ENCODE peak calls at places on chromosomes 7 and 10, in nine cellular contexts. One of them, this sample, is unnamed.

GRCh38 chr10:64760371-64760770 is 1239.2 kb downstream of the REEP3 start:
- DNase-seq in body of pancreas: no peak
- DNase-seq in caudate nucleus: no peak
- DNase-seq in NAMALWA: no peak
- DNase-seq in Caki2: no peak
- DNase-seq in A172: no peak
- DNase-seq in anterior cingulate cortex: no peak
- DNase-seq in spleen: no peak
- DNase-seq in activated T-cell treated with anti-CD3 and anti-CD28 coated beads, Interleukin-2, amount 50 U/mL, for 4 hours: no peak
- DNase-seq in this sample: no peak

GRCh38 chr7:155009570-155010157 is 6.7 kb upstream of the PAXIP1 start:
- DNase-seq in body of pancreas: peak
- DNase-seq in caudate nucleus: no peak
- DNase-seq in NAMALWA: peak
- DNase-seq in Caki2: no peak
- DNase-seq in A172: no peak
- DNase-seq in anterior cingulate cortex: no peak
- DNase-seq in spleen: no peak
- DNase-seq in activated T-cell treated with anti-CD3 and anti-CD28 coated beads, Interleukin-2, amount 50 U/mL, for 4 hours: no peak
- DNase-seq in this sample: no peak

GRCh38 chr7:131327049-131327625 is 539 bp upstream of the MKLN1 start:
- DNase-seq in body of pancreas: no peak
- DNase-seq in caudate nucleus: peak
- DNase-seq in NAMALWA: no peak
- DNase-seq in Caki2: peak
- DNase-seq in A172: peak
- DNase-seq in anterior cingulate cortex: peak
- DNase-seq in spleen: no peak
- DNase-seq in activated T-cell treated with anti-CD3 and anti-CD28 coated beads, Interleukin-2, amount 50 U/mL, for 4 hours: no peak
- DNase-seq in this sample: peak

GRCh38 chr10:30059209-30060107 is at the start of gene JCAD:
- DNase-seq in body of pancreas: peak
- DNase-seq in caudate nucleus: peak
- DNase-seq in NAMALWA: no peak
- DNase-seq in Caki2: peak
- DNase-seq in A172: no peak
- DNase-seq in anterior cingulate cortex: no peak
- DNase-seq in spleen: peak
- DNase-seq in activated T-cell treated with anti-CD3 and anti-CD28 coated beads, Interleukin-2, amount 50 U/mL, for 4 hours: peak
- DNase-seq in this sample: no peak

GRCh38 chr7:907158-907980 is 31.0 kb downstream of the GET4 start:
- DNase-seq in body of pancreas: no peak
- DNase-seq in caudate nucleus: no peak
- DNase-seq in NAMALWA: peak
- DNase-seq in Caki2: no peak
- DNase-seq in A172: no peak
- DNase-seq in anterior cingulate cortex: no peak
- DNase-seq in spleen: no peak
- DNase-seq in activated T-cell treated with anti-CD3 and anti-CD28 coated beads, Interleukin-2, amount 50 U/mL, for 4 hours: no peak
- DNase-seq in this sample: no peak

GRCh38 chr7:64515781-64516180 is 47.1 kb downstream of the ZNF680 start:
- DNase-seq in body of pancreas: no peak
- DNase-seq in caudate nucleus: no peak
- DNase-seq in NAMALWA: no peak
- DNase-seq in Caki2: no peak
- DNase-seq in A172: no peak
- DNase-seq in anterior cingulate cortex: no peak
- DNase-seq in spleen: no peak
- DNase-seq in activated T-cell treated with anti-CD3 and anti-CD28 coated beads, Interleukin-2, amount 50 U/mL, for 4 hours: no peak
- DNase-seq in this sample: no peak

GRCh38 chr7:14521183-14521582 is 381.4 kb downstream of the DGKB start:
- DNase-seq in body of pancreas: no peak
- DNase-seq in caudate nucleus: no peak
- DNase-seq in NAMALWA: no peak
- DNase-seq in Caki2: peak
- DNase-seq in A172: peak
- DNase-seq in anterior cingulate cortex: no peak
- DNase-seq in spleen: no peak
- DNase-seq in activated T-cell treated with anti-CD3 and anti-CD28 coated beads, Interleukin-2, amount 50 U/mL, for 4 hours: no peak
- DNase-seq in this sample: no peak

GRCh38 chr10:1163204-1163660 is 107.0 kb downstream of the WDR37 start:
- DNase-seq in body of pancreas: no peak
- DNase-seq in caudate nucleus: no peak
- DNase-seq in NAMALWA: no peak
- DNase-seq in Caki2: no peak
- DNase-seq in A172: no peak
- DNase-seq in anterior cingulate cortex: no peak
- DNase-seq in spleen: peak
- DNase-seq in activated T-cell treated with anti-CD3 and anti-CD28 coated beads, Interleukin-2, amount 50 U/mL, for 4 hours: no peak
- DNase-seq in this sample: no peak

GRCh38 chr7:146291900-146292299 is 175.3 kb downstream of the CNTNAP2 start:
- DNase-seq in body of pancreas: no peak
- DNase-seq in caudate nucleus: no peak
- DNase-seq in NAMALWA: no peak
- DNase-seq in Caki2: no peak
- DNase-seq in A172: no peak
- DNase-seq in anterior cingulate cortex: no peak
- DNase-seq in spleen: no peak
- DNase-seq in activated T-cell treated with anti-CD3 and anti-CD28 coated beads, Interleukin-2, amount 50 U/mL, for 4 hours: no peak
- DNase-seq in this sample: no peak

GRCh38 chr10:109883859-109884771 is 39.2 kb downstream of the XPNPEP1 start:
- DNase-seq in body of pancreas: peak
- DNase-seq in caudate nucleus: peak
- DNase-seq in NAMALWA: peak
- DNase-seq in Caki2: peak
- DNase-seq in A172: peak
- DNase-seq in anterior cingulate cortex: peak
- DNase-seq in spleen: peak
- DNase-seq in activated T-cell treated with anti-CD3 and anti-CD28 coated beads, Interleukin-2, amount 50 U/mL, for 4 hours: peak
- DNase-seq in this sample: peak

GRCh38 chr7:91079491-91079890 is 184.7 kb upstream of the FZD1 start:
- DNase-seq in body of pancreas: no peak
- DNase-seq in caudate nucleus: no peak
- DNase-seq in NAMALWA: no peak
- DNase-seq in Caki2: no peak
- DNase-seq in A172: no peak
- DNase-seq in anterior cingulate cortex: no peak
- DNase-seq in spleen: no peak
- DNase-seq in activated T-cell treated with anti-CD3 and anti-CD28 coated beads, Interleukin-2, amount 50 U/mL, for 4 hours: no peak
- DNase-seq in this sample: no peak

GRCh38 chr10:68784476-68784875 is 42.9 kb upstream of the STOX1 start:
- DNase-seq in body of pancreas: no peak
- DNase-seq in caudate nucleus: no peak
- DNase-seq in NAMALWA: no peak
- DNase-seq in Caki2: no peak
- DNase-seq in A172: peak
- DNase-seq in anterior cingulate cortex: no peak
- DNase-seq in spleen: no peak
- DNase-seq in activated T-cell treated with anti-CD3 and anti-CD28 coated beads, Interleukin-2, amount 50 U/mL, for 4 hours: no peak
- DNase-seq in this sample: no peak

GRCh38 chr10:3825862-3826351 is 40.9 kb upstream of the KLF6 start:
- DNase-seq in body of pancreas: no peak
- DNase-seq in caudate nucleus: no peak
- DNase-seq in NAMALWA: no peak
- DNase-seq in Caki2: no peak
- DNase-seq in A172: no peak
- DNase-seq in anterior cingulate cortex: no peak
- DNase-seq in spleen: no peak
- DNase-seq in activated T-cell treated with anti-CD3 and anti-CD28 coated beads, Interleukin-2, amount 50 U/mL, for 4 hours: no peak
- DNase-seq in this sample: no peak

GRCh38 chr10:107085661-107086525 is 78.6 kb downstream of the SORCS1 start:
- DNase-seq in body of pancreas: no peak
- DNase-seq in caudate nucleus: no peak
- DNase-seq in NAMALWA: no peak
- DNase-seq in Caki2: no peak
- DNase-seq in A172: no peak
- DNase-seq in anterior cingulate cortex: no peak
- DNase-seq in spleen: no peak
- DNase-seq in activated T-cell treated with anti-CD3 and anti-CD28 coated beads, Interleukin-2, amount 50 U/mL, for 4 hours: no peak
- DNase-seq in this sample: no peak

GRCh38 chr10:4947635-4948596 is 15.3 kb upstream of the AKR1C1 start:
- DNase-seq in body of pancreas: peak
- DNase-seq in caudate nucleus: no peak
- DNase-seq in NAMALWA: no peak
- DNase-seq in Caki2: peak
- DNase-seq in A172: peak
- DNase-seq in anterior cingulate cortex: no peak
- DNase-seq in spleen: no peak
- DNase-seq in activated T-cell treated with anti-CD3 and anti-CD28 coated beads, Interleukin-2, amount 50 U/mL, for 4 hours: no peak
- DNase-seq in this sample: no peak

GRCh38 chr10:17229016-17229716 is 1.1 kb downstream of the VIM start:
- DNase-seq in body of pancreas: peak
- DNase-seq in caudate nucleus: peak
- DNase-seq in NAMALWA: no peak
- DNase-seq in Caki2: peak
- DNase-seq in A172: peak
- DNase-seq in anterior cingulate cortex: no peak
- DNase-seq in spleen: peak
- DNase-seq in activated T-cell treated with anti-CD3 and anti-CD28 coated beads, Interleukin-2, amount 50 U/mL, for 4 hours: peak
- DNase-seq in this sample: no peak

GRCh38 chr10:99435986-99436633 is 5.7 kb upstream of the GOT1 start:
- DNase-seq in body of pancreas: no peak
- DNase-seq in caudate nucleus: no peak
- DNase-seq in NAMALWA: peak
- DNase-seq in Caki2: peak
- DNase-seq in A172: peak
- DNase-seq in anterior cingulate cortex: no peak
- DNase-seq in spleen: no peak
- DNase-seq in activated T-cell treated with anti-CD3 and anti-CD28 coated beads, Interleukin-2, amount 50 U/mL, for 4 hours: no peak
- DNase-seq in this sample: peak

GRCh38 chr10:62027841-62028501 is 126.5 kb downstream of the ARID5B start:
- DNase-seq in body of pancreas: no peak
- DNase-seq in caudate nucleus: no peak
- DNase-seq in NAMALWA: no peak
- DNase-seq in Caki2: no peak
- DNase-seq in A172: no peak
- DNase-seq in anterior cingulate cortex: no peak
- DNase-seq in spleen: no peak
- DNase-seq in activated T-cell treated with anti-CD3 and anti-CD28 coated beads, Interleukin-2, amount 50 U/mL, for 4 hours: no peak
- DNase-seq in this sample: no peak

GRCh38 chr10:127407551-127407950 is 141.6 kb upstream of the NPS start:
- DNase-seq in body of pancreas: no peak
- DNase-seq in caudate nucleus: no peak
- DNase-seq in NAMALWA: no peak
- DNase-seq in Caki2: no peak
- DNase-seq in A172: no peak
- DNase-seq in anterior cingulate cortex: no peak
- DNase-seq in spleen: peak
- DNase-seq in activated T-cell treated with anti-CD3 and anti-CD28 coated beads, Interleukin-2, amount 50 U/mL, for 4 hours: no peak
- DNase-seq in this sample: no peak

GRCh38 chr7:150665882-150666281 is 19.6 kb upstream of the GIMAP2 start:
- DNase-seq in body of pancreas: no peak
- DNase-seq in caudate nucleus: no peak
- DNase-seq in NAMALWA: no peak
- DNase-seq in Caki2: no peak
- DNase-seq in A172: no peak
- DNase-seq in anterior cingulate cortex: no peak
- DNase-seq in spleen: no peak
- DNase-seq in activated T-cell treated with anti-CD3 and anti-CD28 coated beads, Interleukin-2, amount 50 U/mL, for 4 hours: no peak
- DNase-seq in this sample: no peak

GRCh38 chr10:59362184-59362966 is at the start of gene FAM13C:
- DNase-seq in body of pancreas: peak
- DNase-seq in caudate nucleus: peak
- DNase-seq in NAMALWA: no peak
- DNase-seq in Caki2: peak
- DNase-seq in A172: peak
- DNase-seq in anterior cingulate cortex: peak
- DNase-seq in spleen: peak
- DNase-seq in activated T-cell treated with anti-CD3 and anti-CD28 coated beads, Interleukin-2, amount 50 U/mL, for 4 hours: no peak
- DNase-seq in this sample: no peak

GRCh38 chr7:74008687-74009086 is 19.3 kb upstream of the ELN start:
- DNase-seq in body of pancreas: no peak
- DNase-seq in caudate nucleus: no peak
- DNase-seq in NAMALWA: no peak
- DNase-seq in Caki2: no peak
- DNase-seq in A172: no peak
- DNase-seq in anterior cingulate cortex: no peak
- DNase-seq in spleen: no peak
- DNase-seq in activated T-cell treated with anti-CD3 and anti-CD28 coated beads, Interleukin-2, amount 50 U/mL, for 4 hours: no peak
- DNase-seq in this sample: no peak

GRCh38 chr10:29860159-29860558 is 199.2 kb downstream of the JCAD start:
- DNase-seq in body of pancreas: no peak
- DNase-seq in caudate nucleus: no peak
- DNase-seq in NAMALWA: no peak
- DNase-seq in Caki2: no peak
- DNase-seq in A172: peak
- DNase-seq in anterior cingulate cortex: no peak
- DNase-seq in spleen: no peak
- DNase-seq in activated T-cell treated with anti-CD3 and anti-CD28 coated beads, Interleukin-2, amount 50 U/mL, for 4 hours: no peak
- DNase-seq in this sample: no peak

GRCh38 chr7:33816106-33816505 is 89.2 kb upstream of the BMPER start:
- DNase-seq in body of pancreas: no peak
- DNase-seq in caudate nucleus: no peak
- DNase-seq in NAMALWA: no peak
- DNase-seq in Caki2: no peak
- DNase-seq in A172: no peak
- DNase-seq in anterior cingulate cortex: no peak
- DNase-seq in spleen: no peak
- DNase-seq in activated T-cell treated with anti-CD3 and anti-CD28 coated beads, Interleukin-2, amount 50 U/mL, for 4 hours: no peak
- DNase-seq in this sample: no peak

GRCh38 chr7:99833289-99833877 is 5.6 kb downstream of the CYP3A43 start:
- DNase-seq in body of pancreas: peak
- DNase-seq in caudate nucleus: no peak
- DNase-seq in NAMALWA: no peak
- DNase-seq in Caki2: no peak
- DNase-seq in A172: no peak
- DNase-seq in anterior cingulate cortex: no peak
- DNase-seq in spleen: no peak
- DNase-seq in activated T-cell treated with anti-CD3 and anti-CD28 coated beads, Interleukin-2, amount 50 U/mL, for 4 hours: no peak
- DNase-seq in this sample: no peak

GRCh38 chr7:92682767-92683539 is 92.8 kb upstream of the FAM133B start:
- DNase-seq in body of pancreas: no peak
- DNase-seq in caudate nucleus: no peak
- DNase-seq in NAMALWA: no peak
- DNase-seq in Caki2: no peak
- DNase-seq in A172: no peak
- DNase-seq in anterior cingulate cortex: no peak
- DNase-seq in spleen: no peak
- DNase-seq in activated T-cell treated with anti-CD3 and anti-CD28 coated beads, Interleukin-2, amount 50 U/mL, for 4 hours: no peak
- DNase-seq in this sample: peak

GRCh38 chr7:30971840-30972563 is 8.2 kb downstream of the GHRHR start:
- DNase-seq in body of pancreas: no peak
- DNase-seq in caudate nucleus: no peak
- DNase-seq in NAMALWA: no peak
- DNase-seq in Caki2: no peak
- DNase-seq in A172: no peak
- DNase-seq in anterior cingulate cortex: no peak
- DNase-seq in spleen: no peak
- DNase-seq in activated T-cell treated with anti-CD3 and anti-CD28 coated beads, Interleukin-2, amount 50 U/mL, for 4 hours: no peak
- DNase-seq in this sample: no peak

GRCh38 chr10:112124859-112125258 is 58.7 kb downstream of the GPAM start:
- DNase-seq in body of pancreas: no peak
- DNase-seq in caudate nucleus: no peak
- DNase-seq in NAMALWA: no peak
- DNase-seq in Caki2: no peak
- DNase-seq in A172: no peak
- DNase-seq in anterior cingulate cortex: no peak
- DNase-seq in spleen: no peak
- DNase-seq in activated T-cell treated with anti-CD3 and anti-CD28 coated beads, Interleukin-2, amount 50 U/mL, for 4 hours: no peak
- DNase-seq in this sample: no peak

GRCh38 chr10:43254199-43254730 is 12.6 kb downstream of the RASGEF1A start:
- DNase-seq in body of pancreas: no peak
- DNase-seq in caudate nucleus: no peak
- DNase-seq in NAMALWA: no peak
- DNase-seq in Caki2: no peak
- DNase-seq in A172: no peak
- DNase-seq in anterior cingulate cortex: no peak
- DNase-seq in spleen: peak
- DNase-seq in activated T-cell treated with anti-CD3 and anti-CD28 coated beads, Interleukin-2, amount 50 U/mL, for 4 hours: peak
- DNase-seq in this sample: no peak

GRCh38 chr7:81138850-81139249 is 220.0 kb upstream of the SEMA3C start:
- DNase-seq in body of pancreas: no peak
- DNase-seq in caudate nucleus: no peak
- DNase-seq in NAMALWA: no peak
- DNase-seq in Caki2: no peak
- DNase-seq in A172: no peak
- DNase-seq in anterior cingulate cortex: no peak
- DNase-seq in spleen: no peak
- DNase-seq in activated T-cell treated with anti-CD3 and anti-CD28 coated beads, Interleukin-2, amount 50 U/mL, for 4 hours: no peak
- DNase-seq in this sample: no peak

This sample was measured in glomerular endothelial cell.